ENCODE peak calls at places on chromosomes 6 and 20, in seven cellular contexts. E is cerebellar cortex; I is H9; T is activated T-cell treated with anti-CD3 and anti-CD28 coated beads, Interleukin-2, amount 50 U/mL, for 4 hours; B is effector CD8-positive, alpha-beta T cell; D is NCI-H774; G is CD8-positive, alpha-beta memory T cell. K is an unnamed sample.

GRCh38 chr20:21166801-21167200 is 40.9 kb downstream of the KIZ start:
- DNase-seq in T (no peak), B (no peak), G (no peak), E (no peak), I (no peak), D (no peak), K (no peak)

GRCh38 chr6:150199241-150199640 is 56.4 kb downstream of the PPP1R14C start:
- DNase-seq in B (no peak), G (no peak), E (peak; percentile 22), I (no peak), D (no peak), T (no peak), K (no peak)

GRCh38 chr6:168232989-168233874 is 86.3 kb downstream of the DACT2 start:
- DNase-seq in G (no peak), D (no peak), E (no peak), I (no peak), B (no peak), T (no peak), K (no peak)

GRCh38 chr6:31083742-31084354 is 28.5 kb downstream of the C6orf15 start:
- DNase-seq in D (no peak), B (no peak), G (no peak), T (peak; percentile 16), I (peak; percentile 86), E (no peak), K (peak; percentile 32)

GRCh38 chr6:21003780-21004541 is 469.7 kb downstream of the CDKAL1 start:
- DNase-seq in I (no peak), B (no peak), D (peak; percentile 26), G (no peak), T (no peak), E (no peak), K (no peak)

GRCh38 chr6:112691289-112691688 is 344.2 kb downstream of the RFPL4B start:
- DNase-seq in E (no peak), G (no peak), D (no peak), I (no peak), T (no peak), B (no peak), K (peak; percentile 57)

GRCh38 chr6:32752580-32752979 is 10.8 kb downstream of the HLA-DQB2 start:
- DNase-seq in I (no peak), D (no peak), B (no peak), E (no peak), T (no peak), G (no peak), K (peak; percentile 60)

GRCh38 chr20:21395666-21396044 is 1.7 kb downstream of the NKX2-4 start:
- DNase-seq in T (peak; percentile 46), D (no peak), B (peak; percentile 11), E (no peak), I (peak; percentile 55), G (peak; percentile 26), K (no peak)

GRCh38 chr6:167095888-167096287 is 27.0 kb upstream of the CCR6 start:
- DNase-seq in I (no peak), D (no peak), E (no peak), T (no peak), B (no peak), G (no peak), K (no peak)

GRCh38 chr20:54266844-54267243 is 59.0 kb downstream of the PFDN4 start:
- DNase-seq in D (no peak), G (no peak), T (no peak), I (no peak), E (no peak), B (no peak), K (no peak)

K was measured in renal cortical epithelial cell.